ENCODE peak calls at places on chromosome 14, in six cellular contexts. A is CD8-positive, alpha-beta T cell; D is mesendoderm; O is Ammon's horn; C is NCI-H510A treated with DMSO at 0.1 percent for 48 hours; P is HFFc6. Q is an unnamed sample.

GRCh38 chr14:34715108-34715863 is 893 bp upstream of the CFL2 start:
- DNase-seq in A (no peak), P (no peak), O (no peak), D (no peak), C (no peak), Q (no peak)

GRCh38 chr14:39033371-39033770 is 69.7 kb downstream of the SEC23A start:
- DNase-seq in C (no peak), O (no peak), P (peak; percentile 19), A (no peak), D (no peak), Q (no peak)

GRCh38 chr14:45526715-45527549 is 273.9 kb upstream of the MIS18BP1 start:
- DNase-seq in P (no peak), D (peak; percentile 86), C (no peak), O (peak; percentile 5), A (no peak), Q (no peak)

GRCh38 chr14:76514599-76514998 is 138.7 kb downstream of the ESRRB start:
- DNase-seq in D (no peak), A (no peak), O (no peak), P (peak; percentile 3), C (peak; percentile 25), Q (peak; percentile 2)

GRCh38 chr14:43934102-43934501 is 573.0 kb downstream of the FSCB start:
- DNase-seq in O (no peak), C (no peak), D (no peak), P (no peak), A (no peak), Q (no peak)

GRCh38 chr14:53975444-53975843 is 18.8 kb upstream of the BMP4 start:
- DNase-seq in A (no peak), C (no peak), P (no peak), O (no peak), D (no peak), Q (no peak)

GRCh38 chr14:95133282-95133681 is 24.0 kb downstream of the DICER1 start:
- DNase-seq in D (no peak), P (no peak), O (peak; percentile 69), C (no peak), A (no peak), Q (no peak)

GRCh38 chr14:61025239-61026223 is 44.5 kb downstream of the SLC38A6 start:
- DNase-seq in C (peak; percentile 92), O (peak; percentile 84), P (peak; percentile 74), A (peak; percentile 48), D (peak; percentile 75), Q (peak; percentile 47)

GRCh38 chr14:95922080-95922479 is 45.4 kb downstream of the TUNAR start:
- DNase-seq in C (no peak), P (no peak), A (no peak), D (no peak), O (no peak), Q (no peak)

GRCh38 chr14:101761881-101762529 is 496 bp downstream of the PPP2R5C start:
- DNase-seq in O (peak; percentile 40), C (no peak), A (peak; percentile 54), D (no peak), P (no peak), Q (no peak)

GRCh38 chr14:58861546-58861945 is 223.8 kb downstream of the DACT1 start:
- DNase-seq in O (no peak), A (no peak), C (no peak), P (no peak), D (no peak), Q (no peak)

GRCh38 chr14:89833120-89833521 is 121.4 kb downstream of the EFCAB11 start:
- DNase-seq in D (no peak), P (no peak), C (no peak), A (no peak), O (no peak), Q (no peak)

GRCh38 chr14:69657961-69658360 is 46.6 kb downstream of the SUSD6 start:
- DNase-seq in P (no peak), O (no peak), A (no peak), C (peak; percentile 78), D (peak; percentile 48), Q (no peak)

GRCh38 chr14:104680806-104681688 is 8.4 kb upstream of the INF2 start:
- DNase-seq in D (peak; percentile 59), C (peak; percentile 42), P (peak; percentile 72), A (no peak), O (peak; percentile 93), Q (peak; percentile 62)

GRCh38 chr14:71289536-71289935 is 382.3 kb downstream of the PCNX1 start:
- DNase-seq in C (no peak), D (peak; percentile 31), A (no peak), O (no peak), P (no peak), Q (no peak)

GRCh38 chr14:67411820-67412421 is at the start of gene PLEK2:
- DNase-seq in P (no peak), A (peak; percentile 32), D (no peak), O (no peak), C (peak; percentile 37), Q (peak; percentile 20)

GRCh38 chr14:57486767-57487379 is 6.8 kb downstream of the CCDC198 start:
- DNase-seq in C (peak; percentile 64), A (no peak), O (peak; percentile 65), P (peak; percentile 48), D (peak; percentile 72), Q (peak; percentile 24)

GRCh38 chr14:52348796-52349195 is 34.7 kb downstream of the PTGER2 start:
- DNase-seq in D (no peak), C (no peak), A (no peak), P (peak; percentile 37), O (no peak), Q (no peak)

GRCh38 chr14:85587152-85587697 is 57.3 kb downstream of the FLRT2 start:
- DNase-seq in P (peak; percentile 85), C (peak; percentile 53), D (no peak), A (no peak), O (no peak), Q (no peak)

GRCh38 chr14:90815817-90816662 is at the start of gene TTC7B:
- DNase-seq in P (no peak), D (peak; percentile 39), C (peak; percentile 34), O (no peak), A (no peak), Q (no peak)

GRCh38 chr14:99936056-99936455 is 129.2 kb upstream of the EVL start:
- DNase-seq in A (no peak), C (no peak), P (no peak), D (no peak), O (no peak), Q (no peak)

GRCh38 chr14:58297412-58297761 is 968 bp upstream of the ARID4A start:
- DNase-seq in C (no peak), P (peak; percentile 27), D (no peak), A (no peak), O (no peak), Q (no peak)

Q was measured in GM04504.